ENCODE peak calls at places on chromosomes 12 and 14, in ten cellular contexts. S is AG20443; H is NCI-H1694; B is effector memory CD4-positive, alpha-beta T cell; K is astrocyte; F is CD4-positive, alpha-beta T cell; Z is CMK; G is CD8-positive, alpha-beta T cell; X is GM23248; Q is activated CD4-positive, CD25-positive, alpha-beta regulatory T cell treated with anti-CD3 and anti-CD28 coated beads, Interleukin-2, amount 50 U/mL, for 72 hours. A is an unnamed sample.

GRCh38 chr14:30243157-30243556 is 315.5 kb upstream of the PRKD1 start:
- DNase-seq in S (no peak), X (no peak), K (no peak), B (no peak), Z (no peak), H (no peak), G (no peak), F (no peak), Q (no peak), A (no peak)

GRCh38 chr12:80352476-80352875 is 91.6 kb upstream of the PTPRQ start:
- DNase-seq in Q (no peak), Z (no peak), H (no peak), S (peak), G (no peak), K (peak), F (no peak), B (no peak), X (peak), A (no peak)

GRCh38 chr14:90518075-90518940 is 121.5 kb downstream of the CALM1 start:
- DNase-seq in G (no peak), H (no peak), Q (no peak), F (no peak), K (no peak), S (no peak), Z (no peak), B (no peak), X (no peak), A (no peak)

GRCh38 chr12:27284751-27285150 is 40.7 kb downstream of the STK38L start:
- DNase-seq in H (no peak), S (peak), K (peak), Z (no peak), G (no peak), X (peak), Q (no peak), B (no peak), F (no peak), A (no peak)

GRCh38 chr12:120678572-120678971 is 8.4 kb upstream of the MLEC start:
- DNase-seq in Q (no peak), F (no peak), Z (no peak), X (no peak), B (no peak), H (no peak), K (no peak), G (no peak), S (no peak), A (no peak)

GRCh38 chr12:57208946-57209282 is 7.7 kb upstream of the NXPH4 start:
- DNase-seq in S (no peak), H (no peak), Z (no peak), X (no peak), G (no peak), F (no peak), K (no peak), Q (no peak), B (no peak), A (no peak)

GRCh38 chr12:26953447-26953846 is 15.2 kb downstream of the FGFR1OP2 start:
- DNase-seq in F (no peak), X (peak), K (no peak), S (no peak), H (no peak), Z (no peak), Q (no peak), G (no peak), B (no peak), A (no peak)

GRCh38 chr12:90622431-90622830 is 332.5 kb downstream of the CCER1 start:
- DNase-seq in K (peak), F (no peak), B (no peak), H (no peak), X (peak), S (no peak), Q (no peak), Z (no peak), G (no peak), A (no peak)

GRCh38 chr12:108814462-108815211 is 42.7 kb downstream of the SSH1 start:
- DNase-seq in F (no peak), Z (no peak), K (no peak), Q (no peak), H (no peak), X (peak), B (no peak), S (no peak), G (no peak), A (no peak)

GRCh38 chr12:39252628-39253027 is 190.3 kb downstream of the KIF21A start:
- DNase-seq in K (no peak), X (no peak), H (no peak), F (no peak), B (no peak), G (no peak), Z (no peak), S (no peak), Q (no peak), A (no peak)

GRCh38 chr12:119649202-119649808 is 18.6 kb upstream of the PRKAB1 start:
- DNase-seq in X (peak), G (no peak), Q (no peak), S (peak), Z (no peak), B (no peak), K (no peak), H (no peak), F (no peak), A (no peak)

GRCh38 chr14:37443461-37443860 is 151.6 kb downstream of the FOXA1 start:
- DNase-seq in G (no peak), Q (no peak), X (peak), H (no peak), Z (no peak), S (no peak), B (no peak), K (peak), F (no peak), A (no peak)

GRCh38 chr12:43370299-43370698 is 181.7 kb downstream of the ADAMTS20 start:
- DNase-seq in G (no peak), B (no peak), Q (no peak), Z (no peak), K (peak), H (no peak), X (peak), F (no peak), S (no peak), A (no peak)

GRCh38 chr12:64085154-64085553 is 136.9 kb downstream of the KICS2 start:
- DNase-seq in G (no peak), B (no peak), F (no peak), Q (no peak), H (no peak), Z (no peak), X (no peak), S (no peak), K (no peak), A (no peak)

GRCh38 chr12:55847603-55848329 is 5.0 kb upstream of the MMP19 start:
- DNase-seq in Q (no peak), Z (peak), F (no peak), S (peak), G (no peak), K (peak), B (no peak), X (peak), H (no peak), A (no peak)

GRCh38 chr12:100671396-100672074 is 98.1 kb downstream of the GAS2L3 start:
- DNase-seq in G (no peak), S (no peak), Z (no peak), B (no peak), Q (no peak), F (no peak), X (no peak), H (no peak), K (no peak), A (no peak)

A was measured in activated gamma-delta T cell treated with Interleukin-2 at 50 U/mL for 16 hours.